ENCODE peak calls at places on chromosome 9, in four cellular contexts. Z, S, T and A are unnamed samples.

GRCh38 chr9:133119461-133120342 is 1.3 kb downstream of the RALGDS start:
- DNase-seq in Z (no peak), S (no peak), T (no peak), A (no peak)

GRCh38 chr9:87587356-87587745 is 89.7 kb downstream of the DAPK1 start:
- DNase-seq in Z (no peak), S (no peak), T (no peak), A (no peak)

GRCh38 chr9:112003538-112003937 is 106.9 kb downstream of the UGCG start:
- DNase-seq in Z (no peak), S (no peak), T (no peak), A (no peak)

GRCh38 chr9:136171009-136171800 is 33.7 kb downstream of the LHX3 start:
- DNase-seq in Z (peak; percentile 76), S (no peak), T (no peak), A (no peak)

GRCh38 chr9:72351538-72352453 is 13.2 kb downstream of the ZFAND5 start:
- DNase-seq in Z (no peak), S (no peak), T (no peak), A (no peak)

GRCh38 chr9:133154097-133154989 is 9.4 kb downstream of the GBGT1 start:
- DNase-seq in Z (no peak), S (no peak), T (no peak), A (no peak)

GRCh38 chr9:131640438-131641181 is 95.3 kb downstream of the PRRT1B start:
- DNase-seq in Z (no peak), S (no peak), T (no peak), A (no peak)

GRCh38 chr9:135376511-135377173 is 102.9 kb upstream of the PPP1R26 start:
- DNase-seq in Z (no peak), S (no peak), T (no peak), A (no peak)

GRCh38 chr9:72684615-72685014 is 163.2 kb downstream of the TMC1 start:
- DNase-seq in Z (no peak), S (no peak), T (no peak), A (no peak)

GRCh38 chr9:20550326-20550725 is 72.0 kb downstream of the MLLT3 start:
- DNase-seq in Z (no peak), S (no peak), T (no peak), A (no peak)

GRCh38 chr9:111559000-111559610 is 34.1 kb downstream of the ZNF483 start:
- DNase-seq in Z (no peak), S (no peak), T (no peak), A (no peak)

GRCh38 chr9:134328341-134328840 is 2.1 kb downstream of the RXRA start:
- DNase-seq in Z (peak; percentile 89), S (no peak), T (no peak), A (no peak)

GRCh38 chr9:104895572-104895971 is 32.4 kb downstream of the ABCA1 start:
- DNase-seq in Z (no peak), S (no peak), T (no peak), A (no peak)

GRCh38 chr9:2787065-2787464 is 56.8 kb downstream of the PUM3 start:
- DNase-seq in Z (no peak), S (no peak), T (no peak), A (no peak)

GRCh38 chr9:108668191-108668940 is 187.4 kb downstream of the ACTL7B start:
- DNase-seq in Z (no peak), S (no peak), T (no peak), A (no peak)

GRCh38 chr9:74742792-74743389 is 144.8 kb downstream of the TRPM6 start:
- DNase-seq in Z (peak; percentile 2), S (no peak), T (no peak), A (peak; percentile 3)

GRCh38 chr9:36764364-36765076 is 191.8 kb downstream of the MELK start:
- DNase-seq in Z (no peak), S (no peak), T (no peak), A (peak; percentile 23)

GRCh38 chr9:18437315-18438200 is 36.4 kb upstream of the ADAMTSL1 start:
- DNase-seq in Z (peak; percentile 9), S (peak; percentile 28), T (no peak), A (no peak)

GRCh38 chr9:8718121-8718725 is 918.6 kb upstream of the DMAC1 start:
- DNase-seq in Z (no peak), S (no peak), T (no peak), A (peak; percentile 13)

GRCh38 chr9:109579191-109579948 is 81.3 kb upstream of the PTPN3 start:
- DNase-seq in Z (no peak), S (no peak), T (no peak), A (no peak)

GRCh38 chr9:38308136-38308535 is 84.4 kb upstream of the ALDH1B1 start:
- DNase-seq in Z (no peak), S (no peak), T (no peak), A (no peak)

GRCh38 chr9:124054671-124055212 is 43.2 kb downstream of the LHX2 start:
- DNase-seq in Z (peak; percentile 26), S (no peak), T (no peak), A (no peak)

GRCh38 chr9:127118597-127119318 is 3.7 kb downstream of the ANGPTL2 start:
- DNase-seq in Z (no peak), S (no peak), T (no peak), A (no peak)

GRCh38 chr9:571745-572144 is 269.8 kb upstream of the DMRT1 start:
- DNase-seq in Z (no peak), S (no peak), T (no peak), A (no peak)

GRCh38 chr9:8850916-8851315 is 1051.3 kb upstream of the DMAC1 start:
- DNase-seq in Z (no peak), S (no peak), T (no peak), A (no peak)

GRCh38 chr9:34403554-34404380 is 27.1 kb upstream of the MYORG start:
- DNase-seq in Z (peak; percentile 50), S (peak; percentile 51), T (no peak), A (peak; percentile 47)

DNA sequence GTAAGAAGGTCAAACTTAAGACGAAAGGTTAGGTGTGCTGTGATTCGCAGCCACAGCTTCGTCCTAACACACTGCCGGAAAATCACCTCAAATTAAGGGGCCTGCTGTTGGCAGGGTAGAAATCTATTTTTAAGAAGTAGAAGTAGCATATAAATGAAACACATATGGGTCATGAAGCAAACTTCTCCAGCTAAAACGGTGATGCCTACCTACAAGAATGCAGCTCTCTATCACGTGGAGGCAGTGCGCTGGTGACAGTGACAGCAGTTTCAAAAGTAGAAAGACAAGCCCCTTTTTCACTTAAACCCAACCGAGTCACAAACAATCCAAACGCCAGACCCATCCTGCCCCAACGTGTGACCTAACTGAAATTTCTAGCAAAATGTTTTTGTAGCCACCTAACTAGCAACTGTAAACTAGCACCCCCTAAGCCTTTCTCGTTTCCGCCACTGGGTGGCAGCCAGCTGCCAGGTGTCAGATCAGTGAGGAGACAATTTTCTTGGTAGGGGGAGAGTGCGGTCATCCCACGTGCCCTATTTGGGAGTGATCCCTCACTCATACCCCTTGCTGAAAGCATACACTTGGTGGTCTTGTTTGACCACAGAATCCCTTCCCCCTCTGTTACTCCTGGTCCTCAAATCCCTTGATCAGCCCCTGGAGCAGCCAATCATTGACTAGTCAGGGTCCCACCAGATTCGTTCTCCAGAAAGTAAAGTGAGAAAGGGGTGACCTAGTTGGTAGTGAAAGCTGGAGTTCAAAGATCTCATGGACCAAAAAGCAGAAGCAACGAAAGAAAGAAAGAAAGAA is 71.8 kb upstream of the MAMDC2 start:
- DNase-seq in Z (peak; percentile 27), S (peak; percentile 81), T (peak; percentile 14), A (peak; percentile 58)
- TF ChIP-seq POLR2A in Z (no peak), S (no peak), T (no peak), A (no peak)

GRCh38 chr9:94586316-94586715 is 7.3 kb downstream of the FBP2 start:
- DNase-seq in Z (no peak), S (no peak), T (no peak), A (no peak)
- TF ChIP-seq POLR2A in Z (no peak), S (no peak), T (no peak), A (no peak)

GRCh38 chr9:129566563-129567266 is 54.2 kb downstream of the C9orf50 start:
- DNase-seq in Z (no peak), S (no peak), T (no peak), A (no peak)

GRCh38 chr9:129568560-129569505 is 52.1 kb downstream of the C9orf50 start:
- DNase-seq in Z (peak; percentile 73), S (peak; percentile 80), T (no peak), A (no peak)

GRCh38 chr9:129567329-129567728 is 53.6 kb downstream of the C9orf50 start:
- DNase-seq in Z (no peak), S (no peak), T (no peak), A (no peak)

GRCh38 chr9:129569506-129570449 is 51.1 kb downstream of the C9orf50 start:
- DNase-seq in Z (peak; percentile 56), S (peak; percentile 68), T (no peak), A (no peak)

GRCh38 chr9:129567842-129568559 is 52.9 kb downstream of the C9orf50 start:
- DNase-seq in Z (peak; percentile 75), S (peak; percentile 59), T (no peak), A (no peak)
- TF ChIP-seq POLR2A in Z (peak; percentile 58), S (no peak), T (no peak), A (no peak)

GRCh38 chr9:33229359-33230120 is 10.4 kb upstream of the SPINK4 start:
- DNase-seq in Z (peak; percentile 78), S (no peak), T (no peak), A (no peak)
- TF ChIP-seq POLR2A in Z (no peak), S (no peak), T (no peak), A (no peak)